ENCODE peak calls at places on chromosomes 4 and X, in six cellular contexts. N, S, X, C, E and Y are unnamed samples.

GRCh38 chrX:38273453-38273852 is 52.8 kb upstream of the SRPX start:
- DNase-seq in C (no peak), S (no peak), E (no peak), X (no peak), N (no peak), Y (no peak)

GRCh38 chrX:50579955-50580354 is 109.3 kb upstream of the DGKK start:
- DNase-seq in E (no peak), N (peak), X (peak), S (peak), C (peak), Y (no peak)

GRCh38 chr4:1593881-1594345 is 90.2 kb downstream of the FAM53A start:
- DNase-seq in C (no peak), E (peak), X (no peak), N (no peak), S (no peak), Y (no peak)

GRCh38 chr4:138555584-138555983 is 313.4 kb upstream of the SLC7A11 start:
- DNase-seq in E (no peak), C (no peak), S (no peak), N (peak), X (peak), Y (no peak)

GRCh38 chrX:150958177-150958576 is 25.0 kb upstream of the HMGB3 start:
- DNase-seq in S (no peak), C (no peak), X (no peak), E (no peak), N (no peak), Y (no peak)

GRCh38 chr4:83905952-83906351 is 370.0 kb downstream of the GPAT3 start:
- DNase-seq in X (no peak), C (no peak), N (peak), S (no peak), E (no peak), Y (no peak)

GRCh38 chrX:78092296-78092695 is 11.8 kb upstream of the PGK1 start:
- DNase-seq in S (peak), X (no peak), N (peak), C (peak), E (no peak), Y (no peak)

GRCh38 chr4:35520059-35520458 is 724.3 kb downstream of the ARAP2 start:
- DNase-seq in N (no peak), X (no peak), E (no peak), S (no peak), C (no peak), Y (no peak)

GRCh38 chr4:10639100-10639499 is 45.5 kb downstream of the CLNK start:
- DNase-seq in N (no peak), E (no peak), C (no peak), X (no peak), S (no peak), Y (no peak)

GRCh38 chr4:184265566-184266351 is 48.1 kb upstream of the ENPP6 start:
- DNase-seq in C (peak), S (peak), E (no peak), X (no peak), N (no peak), Y (no peak)

DNA sequence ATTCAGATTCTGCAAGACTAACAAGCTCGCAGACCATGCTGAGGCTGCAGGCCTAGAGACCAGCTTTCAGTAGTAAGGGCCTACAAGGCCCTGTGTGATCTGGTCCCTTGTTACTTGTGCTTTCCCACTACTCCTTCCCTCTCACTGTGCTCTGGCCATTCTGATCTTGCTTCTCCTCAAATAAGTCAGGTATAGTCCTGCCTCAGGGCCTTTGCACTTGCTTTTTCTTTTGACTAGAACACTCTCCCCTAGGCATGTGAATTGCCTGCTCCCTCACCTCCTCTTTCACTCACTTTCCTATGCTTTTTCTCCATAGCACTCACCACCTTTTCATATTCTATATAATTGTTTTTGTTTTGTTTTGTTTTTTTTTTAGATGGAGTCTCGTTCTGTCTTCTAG is 22.2 kb downstream of the AKAP14 start:
- DNase-seq in S (no peak), N (no peak), C (no peak), E (no peak), X (no peak), Y (no peak)
- TF ChIP-seq POLR2AphosphoS5 in S (no peak), N (no peak), C (no peak), E (no peak), X (no peak), Y (no peak)

DNA sequence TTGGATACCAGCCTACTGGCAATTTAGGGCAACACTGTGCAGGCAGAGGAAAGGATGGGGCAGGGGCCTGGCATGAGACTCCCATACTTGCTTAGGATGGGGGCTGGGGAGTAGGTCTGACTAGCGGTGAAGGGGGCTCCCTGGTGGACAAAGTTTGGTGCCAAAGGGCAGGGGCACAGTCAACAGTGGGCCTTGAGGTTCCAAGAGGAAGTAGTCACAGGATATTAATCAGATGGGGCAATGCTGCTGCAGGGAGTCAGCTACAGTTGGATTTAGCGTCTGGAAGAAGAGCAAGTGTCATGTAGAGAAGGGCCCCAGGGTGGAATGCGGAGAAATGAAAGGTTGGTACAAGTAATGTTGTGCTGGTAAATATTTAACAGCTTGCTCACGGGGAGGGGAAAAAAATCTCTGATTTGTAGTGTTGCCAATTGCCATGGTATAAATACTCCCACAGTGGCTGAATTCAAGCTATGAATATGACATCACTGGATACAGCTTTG is 139.4 kb downstream of the PJA1 start:
- DNase-seq in C (no peak), S (no peak), X (no peak), N (no peak), E (no peak), Y (no peak)
- TF ChIP-seq POLR2AphosphoS5 in C (no peak), S (no peak), X (no peak), N (no peak), E (no peak), Y (no peak)

DNA sequence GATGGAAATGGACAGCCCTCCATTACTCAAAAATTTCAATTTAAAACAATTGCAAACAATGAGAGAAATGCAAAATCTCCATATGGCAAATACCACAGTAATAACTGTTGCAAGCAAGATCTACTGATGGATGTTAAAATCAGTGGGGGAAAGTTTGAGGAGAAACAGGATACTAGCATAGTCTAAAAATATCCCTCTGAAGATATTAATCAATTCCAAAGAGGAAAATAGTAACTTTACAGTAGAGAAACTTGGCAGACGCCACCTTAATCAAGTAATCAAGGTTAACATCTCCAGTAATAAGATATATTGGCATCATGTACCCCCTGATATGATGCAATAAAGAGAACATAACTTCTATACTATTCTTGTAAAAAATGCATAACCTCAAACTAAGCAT is 344.8 kb downstream of the ZNF674 start:
- DNase-seq in X (no peak), C (no peak), N (no peak), S (no peak), E (no peak), Y (no peak)
- TF ChIP-seq POLR2AphosphoS5 in X (no peak), C (no peak), N (no peak), S (no peak), E (no peak), Y (no peak)

DNA sequence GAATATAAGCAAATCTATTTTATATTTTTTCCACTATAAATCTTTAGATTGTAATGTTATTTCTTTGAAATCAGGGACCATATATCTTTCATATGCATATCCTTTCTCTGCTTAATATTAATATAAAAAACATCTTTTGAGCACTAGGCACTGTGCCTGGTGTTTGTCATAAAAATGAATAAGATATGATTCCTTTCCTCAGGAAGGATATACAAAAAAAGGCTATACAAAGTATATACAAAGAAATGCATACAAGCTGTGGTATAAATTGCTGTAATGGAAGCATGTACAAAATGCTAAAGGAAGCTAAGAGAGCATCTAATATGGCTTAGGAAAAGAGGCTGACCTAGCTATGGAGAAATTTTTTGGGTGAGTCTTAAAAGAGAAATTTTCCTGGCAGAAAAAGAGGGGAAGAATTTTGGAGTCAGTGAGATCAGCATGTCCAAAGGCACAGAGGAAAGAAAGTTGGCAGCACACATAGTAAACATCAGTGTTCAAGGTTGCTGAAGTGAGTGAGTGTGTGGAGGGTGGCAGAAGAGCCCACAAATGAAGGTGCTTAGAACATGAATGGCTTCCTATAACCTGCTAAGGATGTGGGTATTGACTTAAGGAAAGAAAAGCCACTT is 500.0 kb downstream of the SPRY1 start:
- DNase-seq in E (no peak), C (peak), S (no peak), N (no peak), X (no peak), Y (no peak)
- TF ChIP-seq POLR2AphosphoS5 in E (no peak), C (no peak), S (no peak), N (no peak), X (no peak), Y (no peak)

GRCh38 chr4:125358453-125358852 is 43.7 kb downstream of the FAT4 start:
- DNase-seq in C (no peak), X (no peak), E (no peak), N (peak), S (no peak), Y (no peak)
- TF ChIP-seq POLR2AphosphoS5 in C (no peak), X (no peak), E (no peak), N (no peak), S (no peak), Y (no peak)

GRCh38 chr4:79211490-79211889 is 114.4 kb downstream of the NAA11 start:
- DNase-seq in E (no peak), N (no peak), C (no peak), X (no peak), S (no peak), Y (no peak)
- TF ChIP-seq POLR2AphosphoS5 in E (no peak), N (no peak), C (no peak), X (no peak), S (no peak), Y (no peak)

DNA sequence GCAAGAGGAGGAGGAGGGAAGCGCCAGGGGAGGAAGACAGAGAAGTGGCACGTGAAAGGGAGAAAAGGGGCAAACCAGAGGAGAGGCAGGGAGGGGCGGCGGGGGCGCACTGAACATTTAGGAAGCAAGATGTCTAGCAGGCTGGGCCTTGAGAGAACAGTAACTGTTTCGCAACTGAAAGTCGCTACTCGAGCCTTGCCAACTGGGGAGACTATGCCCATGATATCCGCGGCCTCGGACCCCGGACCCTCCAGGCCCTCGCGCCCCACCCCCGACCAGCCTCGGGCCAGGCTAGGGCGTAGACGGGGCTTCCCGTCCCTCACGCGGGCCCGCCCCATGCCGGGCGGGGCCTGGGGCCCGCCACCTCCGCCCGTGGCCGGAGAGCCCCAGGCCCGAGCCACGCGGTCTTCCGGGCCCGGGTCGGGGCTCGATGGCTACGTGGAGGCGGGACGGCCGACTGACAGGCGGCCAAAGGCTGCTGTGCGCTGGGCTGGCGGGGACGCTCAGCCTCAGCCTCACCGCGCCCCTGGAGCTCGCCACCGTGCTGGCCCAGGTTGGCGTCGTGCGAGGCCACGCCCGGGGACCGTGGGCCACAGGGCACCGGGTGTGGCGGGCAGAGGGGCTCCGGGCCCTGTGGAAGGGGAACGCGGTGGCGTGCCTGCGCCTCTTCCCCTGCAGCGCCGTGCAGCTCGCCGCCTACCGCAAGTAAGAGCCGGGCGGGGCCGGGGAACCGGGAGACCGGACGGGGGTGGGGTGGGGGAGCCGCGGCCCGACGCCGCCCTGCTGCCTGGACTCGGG is at the start of gene SLC25A43:
- DNase-seq in N (peak), S (no peak), X (peak), C (peak), E (peak), Y (peak)
- TF ChIP-seq POLR2AphosphoS5 in N (peak), S (peak), X (peak), C (peak), E (no peak), Y (peak)